ENCODE peak calls at places on chromosomes 3 and 15, in seven cellular contexts. Y is cardiac muscle cell, S is H1, C is RWPE1, R is A549, K is transverse colon, N is GM23248. M is an unnamed sample.

GRCh38 chr15:39088186-39088585 is 492.7 kb upstream of the THBS1 start:
- DNase-seq in S (no peak), C (no peak), Y (no peak), N (no peak), K (no peak), R (no peak), M (no peak)

GRCh38 chr3:120497813-120498212 is 47.0 kb upstream of the FSTL1 start:
- DNase-seq in R (no peak), N (peak; percentile 50), Y (no peak), S (no peak), K (no peak), C (no peak), M (no peak)

GRCh38 chr15:36344887-36345286 is 234.5 kb upstream of the CDIN1 start:
- DNase-seq in C (no peak), Y (no peak), K (no peak), N (no peak), R (no peak), S (no peak), M (no peak)

GRCh38 chr3:64042952-64043351 is 19.7 kb upstream of the PSMD6 start:
- DNase-seq in Y (no peak), R (no peak), S (no peak), N (no peak), C (no peak), K (no peak), M (no peak)

GRCh38 chr3:70982700-70983140 is 600.8 kb downstream of the FOXP1 start:
- DNase-seq in R (peak; percentile 48), Y (no peak), C (peak; percentile 55), K (no peak), N (peak; percentile 93), S (no peak), M (no peak)

GRCh38 chr3:17489139-17489538 is 253.3 kb downstream of the TBC1D5 start:
- DNase-seq in S (no peak), K (no peak), N (peak; percentile 51), Y (no peak), R (no peak), C (no peak), M (no peak)

GRCh38 chr3:149628957-149629670 is 28.7 kb downstream of the WWTR1 start:
- DNase-seq in Y (no peak), R (no peak), N (peak; percentile 37), S (no peak), C (no peak), K (no peak), M (no peak)

GRCh38 chr3:1945698-1946097 is 153.0 kb upstream of the CNTN4 start:
- DNase-seq in R (no peak), Y (no peak), C (no peak), N (no peak), K (no peak), S (no peak), M (no peak)

GRCh38 chr3:190097617-190098016 is 23.1 kb downstream of the P3H2 start:
- DNase-seq in R (no peak), S (no peak), N (no peak), Y (peak; percentile 46), K (no peak), C (no peak), M (no peak)

GRCh38 chr3:151819910-151820309 is 6.0 kb downstream of the AADAC start:
- DNase-seq in Y (no peak), N (no peak), K (no peak), S (no peak), R (no peak), C (no peak), M (no peak)

GRCh38 chr3:11306815-11307589 is 34.8 kb downstream of the ATG7 start:
- DNase-seq in N (no peak), K (no peak), Y (peak; percentile 26), C (no peak), S (no peak), R (no peak), M (peak; percentile 23)

GRCh38 chr3:109018828-109019227 is 65.1 kb upstream of the GUCA1C start:
- DNase-seq in C (no peak), Y (no peak), S (no peak), R (no peak), N (peak; percentile 17), K (no peak), M (no peak)

GRCh38 chr3:109731639-109732473 is 394.5 kb upstream of the DPPA4 start:
- DNase-seq in N (peak; percentile 65), Y (peak; percentile 70), S (no peak), C (peak; percentile 48), K (peak; percentile 51), R (peak; percentile 13), M (peak; percentile 68)

GRCh38 chr3:13768453-13768852 is 111.4 kb downstream of the WNT7A start:
- DNase-seq in R (no peak), K (no peak), C (no peak), S (no peak), Y (no peak), N (no peak), M (no peak)

GRCh38 chr3:143221446-143221845 is 101.9 kb downstream of the CHST2 start:
- DNase-seq in C (no peak), Y (no peak), S (no peak), K (no peak), R (no peak), N (no peak), M (no peak)

GRCh38 chr15:92655178-92655995 is at the start of gene FAM174B:
- DNase-seq in S (no peak), R (peak; percentile 65), C (no peak), K (peak; percentile 38), Y (peak; percentile 80), N (peak; percentile 57), M (peak; percentile 41)

GRCh38 chr3:40173291-40173710 is 136.2 kb upstream of the EIF1B start:
- DNase-seq in Y (no peak), C (no peak), K (no peak), R (no peak), S (no peak), N (no peak), M (no peak)

GRCh38 chr3:82462977-82463376 is 701.5 kb upstream of the GBE1 start:
- DNase-seq in S (no peak), R (no peak), N (no peak), Y (no peak), C (no peak), K (no peak), M (no peak)

GRCh38 chr3:66115858-66116654 is 77.3 kb upstream of the MAGI1 start:
- DNase-seq in S (peak; percentile 54), K (no peak), Y (peak; percentile 78), N (peak; percentile 96), C (peak; percentile 81), R (peak; percentile 47), M (no peak)

GRCh38 chr3:185583925-185584324 is 2.2 kb upstream of the SENP2 start:
- DNase-seq in N (no peak), C (no peak), S (no peak), R (no peak), K (no peak), Y (no peak), M (no peak)

GRCh38 chr15:29666241-29666640 is 156.0 kb downstream of the TJP1 start:
- DNase-seq in N (no peak), K (no peak), Y (no peak), S (no peak), R (no peak), C (no peak), M (no peak)

GRCh38 chr15:96359772-96360498 is 29.4 kb downstream of the NR2F2 start:
- DNase-seq in R (no peak), Y (peak; percentile 48), C (no peak), N (peak; percentile 50), S (no peak), K (no peak), M (no peak)

GRCh38 chr3:11600501-11601282 is 43.0 kb downstream of the VGLL4 start:
- DNase-seq in S (peak; percentile 66), R (peak; percentile 79), Y (peak; percentile 82), N (peak; percentile 99), K (peak; percentile 65), C (peak; percentile 75), M (no peak)

GRCh38 chr15:73570355-73571032 is 62.7 kb downstream of the NPTN start:
- DNase-seq in C (no peak), S (no peak), R (no peak), Y (no peak), K (no peak), N (no peak), M (no peak)
- H3K27ac ChIP-seq in C (no peak overlapping the region), S (no peak overlapping the region), R (no peak overlapping the region), Y (peak overlapping the region; percentile 10), K (no peak overlapping the region), N (no peak overlapping the region), M (no peak overlapping the region)

GRCh38 chr15:52672661-52673060 is 6.5 kb downstream of the ATOSA start:
- DNase-seq in S (no peak), Y (no peak), R (no peak), N (no peak), K (no peak), C (no peak), M (no peak)

GRCh38 chr15:52668133-52668532 is 11.1 kb downstream of the ATOSA start:
- DNase-seq in K (no peak), C (no peak), S (no peak), Y (no peak), N (no peak), R (no peak), M (no peak)

GRCh38 chr15:52663895-52664294 is 15.3 kb downstream of the ATOSA start:
- DNase-seq in K (no peak), R (no peak), N (no peak), C (no peak), S (no peak), Y (no peak), M (no peak)

GRCh38 chr15:52670087-52670486 is 9.1 kb downstream of the ATOSA start:
- DNase-seq in C (no peak), R (no peak), N (no peak), Y (no peak), K (no peak), S (no peak), M (no peak)

DNA sequence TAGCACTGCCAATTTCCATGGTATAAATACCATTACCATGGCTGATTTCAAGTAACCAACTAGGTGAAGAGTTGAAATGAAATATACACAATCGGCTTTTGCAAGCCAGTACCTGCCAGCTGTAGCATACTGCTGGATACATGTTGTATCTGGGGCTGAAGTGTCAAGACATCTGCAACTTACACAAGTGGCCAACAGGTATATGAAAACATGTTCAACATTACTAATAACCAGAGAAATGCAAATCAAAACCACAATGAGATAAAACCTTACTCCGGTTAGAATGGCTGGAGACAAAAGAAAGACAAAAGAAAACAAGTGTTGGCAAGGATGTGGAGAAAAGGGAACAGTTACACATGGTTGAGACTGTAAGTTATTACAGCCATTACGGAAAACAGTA is 11.6 kb downstream of the ATOSA start:
- DNase-seq in Y (no peak), R (no peak), C (no peak), K (no peak), N (no peak), S (no peak), M (no peak)
- H3K27ac ChIP-seq in Y (no peak overlapping the region), R (no peak overlapping the region), C (no peak overlapping the region), K (no peak overlapping the region), N (no peak overlapping the region), S (no peak overlapping the region), M (no peak overlapping the region)

DNA sequence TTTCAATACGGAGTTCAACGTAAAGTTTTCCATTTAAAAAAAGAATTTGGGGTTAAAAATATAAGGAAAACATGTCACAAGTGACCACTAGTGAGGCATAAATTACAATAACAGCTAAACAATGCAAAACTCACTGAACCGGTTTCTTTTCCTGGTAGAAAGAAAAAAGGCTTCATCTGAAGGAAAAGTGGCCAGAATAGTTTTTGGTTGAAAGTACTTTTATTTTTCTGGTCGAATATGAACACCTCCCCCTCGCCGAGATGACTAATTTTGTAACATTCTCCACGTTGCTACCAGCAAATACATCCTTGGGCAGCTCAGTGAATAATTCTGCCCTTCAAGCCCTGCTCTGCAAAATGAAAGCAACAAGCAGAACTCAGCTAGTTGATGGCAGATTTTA is 3.9 kb upstream of the SRGAP3 start:
- DNase-seq in S (no peak), K (no peak), C (no peak), N (peak; percentile 54), R (no peak), Y (no peak), M (no peak)
- H3K27ac ChIP-seq in S (no peak overlapping the region), K (no peak overlapping the region), C (no peak overlapping the region), N (no peak overlapping the region), R (no peak overlapping the region), Y (no peak overlapping the region), M (no peak overlapping the region)

GRCh38 chr15:68190048-68190447 is 15.1 kb downstream of the CALML4 start:
- DNase-seq in K (no peak), N (no peak), Y (no peak), R (no peak), C (no peak), S (no peak), M (no peak)
- H3K27ac ChIP-seq in K (peak overlapping the region; percentile 82), N (no peak overlapping the region), Y (no peak overlapping the region), R (no peak overlapping the region), C (no peak overlapping the region), S (no peak overlapping the region), M (no peak overlapping the region)

M was measured in naive thymus-derived CD4-positive, alpha-beta T cell.